ENCODE peak calls at places on chromosomes 16 and 17, in six cellular contexts. E, X, S, T, M and F are unnamed samples.
A peak's percentile ranks its signal among the peaks of the same experiment; 100 is the strongest.

GRCh38 chr16:4293822-4294457 is 21.1 kb upstream of the TFAP4 start:
- DNase-seq in E (no peak), X (no peak), S (peak; percentile 58), T (peak; percentile 82), M (no peak), F (no peak)

GRCh38 chr17:29250666-29251065 is 4.0 kb downstream of the CRYBA1 start:
- DNase-seq in E (no peak), X (no peak), S (no peak), T (peak; percentile 93), M (no peak), F (no peak)

GRCh38 chr16:79213214-79213613 is 387.3 kb downstream of the MAF start:
- DNase-seq in E (no peak), X (no peak), S (no peak), T (no peak), M (no peak), F (no peak)

GRCh38 chr16:71338193-71338592 is 20.3 kb upstream of the CALB2 start:
- DNase-seq in E (no peak), X (no peak), S (no peak), T (no peak), M (no peak), F (no peak)

GRCh38 chr16:1906846-1907165 is 11.4 kb downstream of the HS3ST6 start:
- DNase-seq in E (no peak), X (no peak), S (no peak), T (no peak), M (no peak), F (no peak)

GRCh38 chr17:30436729-30437128 is 40.5 kb upstream of the GOSR1 start:
- DNase-seq in E (no peak), X (no peak), S (no peak), T (no peak), M (no peak), F (no peak)

GRCh38 chr16:69132424-69133252 is at the start of the genes CHTF8 and UTP4:
- DNase-seq in E (peak; percentile 84), X (peak; percentile 75), S (peak; percentile 87), T (peak; percentile 76), M (peak; percentile 83), F (peak; percentile 97)

GRCh38 chr17:37176683-37177082 is 199.1 kb upstream of the C17orf78 start:
- DNase-seq in E (no peak), X (no peak), S (no peak), T (peak; percentile 55), M (no peak), F (no peak)

GRCh38 chr16:11801481-11802021 is 4.5 kb upstream of the ZC3H7A start:
- DNase-seq in E (no peak), X (no peak), S (no peak), T (peak; percentile 65), M (no peak), F (no peak)

GRCh38 chr17:41928693-41929251 is 1.6 kb upstream of the ODAD4 start:
- DNase-seq in E (no peak), X (no peak), S (no peak), T (no peak), M (no peak), F (no peak)

GRCh38 chr16:86918637-86919036 is 340.3 kb downstream of the FOXL1 start:
- DNase-seq in E (no peak), X (no peak), S (no peak), T (no peak), M (no peak), F (no peak)

DNA sequence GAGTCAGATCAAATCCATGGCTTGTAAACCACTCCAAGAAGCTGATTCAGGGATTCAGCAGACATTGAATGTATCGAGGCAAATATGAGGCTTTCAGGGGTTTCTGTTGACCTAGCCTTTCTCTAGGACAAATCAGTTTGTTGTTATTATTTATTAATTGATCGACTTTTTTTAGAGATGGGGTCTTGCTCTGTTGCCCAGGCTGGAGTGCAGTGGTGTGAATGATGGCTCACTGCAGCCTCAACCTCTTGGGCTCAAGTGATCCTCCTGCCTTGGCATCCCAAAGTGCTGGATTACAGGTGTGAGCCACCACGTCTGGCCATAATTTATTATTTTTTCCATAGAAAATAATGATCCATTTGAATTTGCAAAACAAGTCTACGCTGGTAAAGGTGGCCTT is 27.0 kb downstream of the LAT start:
- DNase-seq in E (no peak), X (no peak), S (no peak), T (no peak), M (no peak), F (no peak)
- H3K4me1 ChIP-seq in E (no peaks in the 10 kb centered on the region), X (no peaks in the 10 kb centered on the region), S (no peaks in the 10 kb centered on the region), T (peaks cover 2% of the 10 kb centered on the region), M (no peaks in the 10 kb centered on the region), F (peaks cover 30% of the 10 kb centered on the region)

DNA sequence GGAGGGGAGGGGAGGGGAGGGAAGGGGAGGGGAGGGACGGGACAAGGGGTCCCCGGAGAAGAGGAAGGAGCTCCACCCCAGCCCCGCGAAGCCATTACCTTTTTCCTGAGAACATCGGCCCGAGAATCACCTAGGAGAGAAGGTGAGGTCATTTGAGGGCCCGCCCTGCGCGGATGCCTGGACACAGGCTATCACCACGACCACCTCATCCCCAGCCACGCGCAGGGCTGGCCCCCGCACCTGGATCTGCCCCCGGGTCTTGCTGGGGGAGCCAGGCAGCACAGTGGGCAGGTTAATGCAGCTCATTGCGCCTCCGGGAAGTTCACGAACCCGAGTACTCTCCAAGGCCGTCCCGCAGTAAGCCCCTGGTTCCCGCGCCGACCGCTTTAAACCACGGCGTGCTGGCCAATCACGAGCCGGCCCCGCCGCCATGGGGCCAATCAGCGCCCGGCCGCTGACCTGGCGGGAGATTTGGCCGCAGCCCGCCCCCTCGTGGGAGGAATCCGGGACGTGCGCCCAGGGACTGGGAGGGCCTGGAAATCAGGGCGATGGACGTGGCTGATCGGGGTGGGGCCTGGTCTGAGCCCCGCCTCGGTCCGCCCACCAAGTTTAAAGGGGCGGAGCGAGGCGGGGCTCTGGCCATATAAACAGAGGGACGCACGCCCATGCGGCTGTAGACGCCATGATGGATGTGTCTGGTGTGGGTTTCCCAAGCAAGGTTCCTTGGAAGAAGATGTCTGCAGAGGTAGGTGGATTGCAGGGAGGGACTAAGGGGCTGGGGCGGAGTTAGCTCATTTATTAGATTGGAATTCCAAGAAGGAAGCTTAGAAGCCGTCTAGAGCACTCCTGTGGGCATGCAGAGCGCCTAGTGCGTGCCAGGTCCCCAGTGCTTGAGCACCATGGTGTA is at the start of the genes AFMID and TK1:
- DNase-seq in E (peak; percentile 91), X (peak; percentile 97), S (peak; percentile 99), T (peak; percentile 95), M (peak; percentile 98), F (peak; percentile 96)
- TF ChIP-seq POLR2A in E (peak; percentile 86), X (peak; percentile 32), S (no peak), T (peak; percentile 82), M (peak; percentile 94), F (no peak)

GRCh38 chr16:67546761-67547422 is 15.4 kb upstream of the CTCF start:
- DNase-seq in E (peak; percentile 79), X (peak; percentile 59), S (peak; percentile 88), T (peak; percentile 57), M (peak; percentile 87), F (peak; percentile 93)

GRCh38 chr16:67544844-67545664 is 16.4 kb downstream of the RIPOR1 start:
- DNase-seq in E (no peak), X (no peak), S (no peak), T (no peak), M (no peak), F (no peak)

GRCh38 chr16:67545665-67546024 is 16.7 kb upstream of the CTCF start:
- DNase-seq in E (no peak), X (no peak), S (no peak), T (no peak), M (no peak), F (no peak)

GRCh38 chr16:67547423-67548264 is 14.7 kb upstream of the CTCF start:
- DNase-seq in E (peak; percentile 91), X (no peak), S (no peak), T (no peak), M (no peak), F (peak; percentile 92)

DNA sequence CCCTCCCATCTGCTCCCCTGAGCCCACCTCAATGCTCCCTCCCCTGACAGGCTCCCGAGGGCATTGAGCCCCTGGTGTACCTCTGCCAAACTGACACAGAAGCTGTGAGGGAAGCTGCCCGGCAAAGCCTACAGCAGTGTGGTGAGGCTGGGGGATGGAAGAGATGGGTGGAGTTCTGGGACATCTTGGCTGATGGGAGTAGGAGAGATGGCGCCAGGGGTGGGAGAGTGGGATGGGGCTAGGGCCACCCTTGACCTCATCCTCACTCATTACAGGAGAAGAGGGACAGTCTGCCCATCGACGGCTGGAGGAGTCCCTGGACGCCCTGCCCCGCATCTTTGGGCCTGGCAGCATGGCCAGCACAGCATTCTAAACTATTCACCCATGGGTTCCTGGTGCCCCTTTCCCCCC is 16.2 kb upstream of the CTCF start:
- DNase-seq in E (no peak), X (no peak), S (no peak), T (no peak), M (no peak), F (peak; percentile 74)
- H3K4me1 ChIP-seq in E (peaks cover 21% of the 10 kb centered on the region), X (no peaks in the 10 kb centered on the region), S (peaks cover 15% of the 10 kb centered on the region), T (no peaks in the 10 kb centered on the region), M (peaks cover 33% of the 10 kb centered on the region), F (peaks cover 84% of the 10 kb centered on the region)

GRCh38 chr16:67726106-67727034 is 7.3 kb upstream of the GFOD2 start:
- DNase-seq in E (no peak), X (no peak), S (no peak), T (peak; percentile 4), M (no peak), F (peak; percentile 52)
- TF ChIP-seq POLR2A in E (no peak), X (no peak), S (no peak), T (no peak), M (no peak), F (no peak)